ENCODE peak calls at places on chromosomes 12 and 14, in five cellular contexts. One of them, this sample, is unnamed.

GRCh38 chr12:113477842-113478215 is 6.2 kb upstream of the LHX5 start:
- DNase-seq in esophagus squamous epithelium: no peak
- DNase-seq in NCI-H2081: no peak
- DNase-seq in NCI-H1105: no peak
- DNase-seq in OCI-LY7: no peak
- DNase-seq in this sample: no peak

GRCh38 chr12:2177003-2177402 is 124.2 kb downstream of the CACNA1C start:
- DNase-seq in esophagus squamous epithelium: no peak
- DNase-seq in NCI-H2081: no peak
- DNase-seq in NCI-H1105: no peak
- DNase-seq in OCI-LY7: no peak
- DNase-seq in this sample: no peak

GRCh38 chr12:49777800-49778748 is 36.7 kb downstream of the TMBIM6 start:
- DNase-seq in esophagus squamous epithelium: no peak
- DNase-seq in NCI-H2081: peak; percentile 48
- DNase-seq in NCI-H1105: no peak
- DNase-seq in OCI-LY7: peak; percentile 63
- DNase-seq in this sample: peak; percentile 15

GRCh38 chr12:121697093-121697698 is 15.4 kb upstream of the TMEM120B start:
- DNase-seq in esophagus squamous epithelium: no peak
- DNase-seq in NCI-H2081: peak; percentile 68
- DNase-seq in NCI-H1105: peak; percentile 63
- DNase-seq in OCI-LY7: peak; percentile 77
- DNase-seq in this sample: peak; percentile 63

GRCh38 chr14:77024171-77024627 is 4.3 kb downstream of the IRF2BPL start:
- DNase-seq in esophagus squamous epithelium: no peak
- DNase-seq in NCI-H2081: no peak
- DNase-seq in NCI-H1105: peak; percentile 49
- DNase-seq in OCI-LY7: no peak
- DNase-seq in this sample: no peak

GRCh38 chr12:90484130-90484529 is 470.8 kb downstream of the CCER1 start:
- DNase-seq in esophagus squamous epithelium: no peak
- DNase-seq in NCI-H2081: no peak
- DNase-seq in NCI-H1105: no peak
- DNase-seq in OCI-LY7: no peak
- DNase-seq in this sample: no peak

GRCh38 chr14:80955434-80955939 is at the start of gene TSHR:
- DNase-seq in esophagus squamous epithelium: no peak
- DNase-seq in NCI-H2081: no peak
- DNase-seq in NCI-H1105: no peak
- DNase-seq in OCI-LY7: peak; percentile 69
- DNase-seq in this sample: no peak

GRCh38 chr12:52380271-52380694 is 5.2 kb downstream of the KRT84 start:
- DNase-seq in esophagus squamous epithelium: no peak
- DNase-seq in NCI-H2081: no peak
- DNase-seq in NCI-H1105: no peak
- DNase-seq in OCI-LY7: no peak
- DNase-seq in this sample: no peak

GRCh38 chr12:32151552-32151951 is 44.9 kb downstream of the BICD1 start:
- DNase-seq in esophagus squamous epithelium: no peak
- DNase-seq in NCI-H2081: no peak
- DNase-seq in NCI-H1105: no peak
- DNase-seq in OCI-LY7: no peak
- DNase-seq in this sample: no peak

GRCh38 chr12:6352198-6353173 is 10.6 kb upstream of the TNFRSF1A start:
- DNase-seq in esophagus squamous epithelium: no peak
- DNase-seq in NCI-H2081: no peak
- DNase-seq in NCI-H1105: no peak
- DNase-seq in OCI-LY7: peak; percentile 35
- DNase-seq in this sample: no peak

GRCh38 chr12:124385219-124385969 is 90.5 kb downstream of the RFLNA start:
- DNase-seq in esophagus squamous epithelium: no peak
- DNase-seq in NCI-H2081: no peak
- DNase-seq in NCI-H1105: no peak
- DNase-seq in OCI-LY7: no peak
- DNase-seq in this sample: no peak

GRCh38 chr14:74249433-74250375 is 10.5 kb downstream of the VSX2 start:
- DNase-seq in esophagus squamous epithelium: no peak
- DNase-seq in NCI-H2081: no peak
- DNase-seq in NCI-H1105: no peak
- DNase-seq in OCI-LY7: no peak
- DNase-seq in this sample: no peak

GRCh38 chr12:88361493-88361892 is 218.8 kb downstream of the KITLG start:
- DNase-seq in esophagus squamous epithelium: no peak
- DNase-seq in NCI-H2081: no peak
- DNase-seq in NCI-H1105: no peak
- DNase-seq in OCI-LY7: no peak
- DNase-seq in this sample: no peak

GRCh38 chr14:28756896-28757570 is 9.6 kb upstream of the FOXG1 start:
- DNase-seq in esophagus squamous epithelium: no peak
- DNase-seq in NCI-H2081: no peak
- DNase-seq in NCI-H1105: no peak
- DNase-seq in OCI-LY7: peak; percentile 1
- DNase-seq in this sample: no peak

GRCh38 chr14:89296281-89296745 is 120.7 kb downstream of the FOXN3 start:
- DNase-seq in esophagus squamous epithelium: no peak
- DNase-seq in NCI-H2081: no peak
- DNase-seq in NCI-H1105: no peak
- DNase-seq in OCI-LY7: no peak
- DNase-seq in this sample: no peak

GRCh38 chr12:120230326-120230973 is 29.5 kb upstream of the RPLP0 start:
- DNase-seq in esophagus squamous epithelium: no peak
- DNase-seq in NCI-H2081: no peak
- DNase-seq in NCI-H1105: no peak
- DNase-seq in OCI-LY7: no peak
- DNase-seq in this sample: no peak